ENCODE peak calls at places on chromosome 13, in five cellular contexts. One of them, this sample, is unnamed.

GRCh38 chr13:46486270-46486669 is 66.7 kb upstream of the LRCH1 start:
- DNase-seq in AG04450: no peak
- DNase-seq in breast epithelium: no peak
- DNase-seq in GM12864: no peak
- DNase-seq in thoracic aorta: no peak
- DNase-seq in this sample: no peak

GRCh38 chr13:18965347-18965855 is 216.2 kb downstream of the TUBA3C start:
- DNase-seq in breast epithelium: no peak
- DNase-seq in GM12864: no peak
- DNase-seq in AG04450: no peak
- DNase-seq in thoracic aorta: no peak
- DNase-seq in this sample: no peak

GRCh38 chr13:89688908-89689307 is 1658.6 kb upstream of the MIR17HG start:
- DNase-seq in thoracic aorta: no peak
- DNase-seq in AG04450: no peak
- DNase-seq in breast epithelium: no peak
- DNase-seq in GM12864: no peak
- DNase-seq in this sample: no peak

GRCh38 chr13:33194820-33195692 is 90.5 kb downstream of the STARD13 start:
- DNase-seq in AG04450: peak
- DNase-seq in thoracic aorta: peak
- DNase-seq in GM12864: peak
- DNase-seq in breast epithelium: no peak
- DNase-seq in this sample: peak

GRCh38 chr13:40306817-40307216 is 359.6 kb downstream of the FOXO1 start:
- DNase-seq in GM12864: no peak
- DNase-seq in thoracic aorta: no peak
- DNase-seq in breast epithelium: no peak
- DNase-seq in AG04450: no peak
- DNase-seq in this sample: peak

GRCh38 chr13:21022694-21023325 is 38.6 kb downstream of the LATS2 start:
- DNase-seq in thoracic aorta: no peak
- DNase-seq in GM12864: no peak
- DNase-seq in AG04450: no peak
- DNase-seq in breast epithelium: no peak
- DNase-seq in this sample: no peak

GRCh38 chr13:110116072-110116487 is 190.9 kb downstream of the COL4A1 start:
- DNase-seq in AG04450: no peak
- DNase-seq in thoracic aorta: no peak
- DNase-seq in breast epithelium: no peak
- DNase-seq in GM12864: no peak
- DNase-seq in this sample: peak

GRCh38 chr13:21557995-21558394 is 46.0 kb downstream of the MICU2 start:
- DNase-seq in breast epithelium: no peak
- DNase-seq in thoracic aorta: no peak
- DNase-seq in AG04450: no peak
- DNase-seq in GM12864: no peak
- DNase-seq in this sample: peak

GRCh38 chr13:21060063-21060826 is 1.1 kb downstream of the LATS2 start:
- DNase-seq in thoracic aorta: no peak
- DNase-seq in AG04450: no peak
- DNase-seq in breast epithelium: no peak
- DNase-seq in GM12864: no peak
- DNase-seq in this sample: no peak

GRCh38 chr13:111329641-111330040 is 9.2 kb downstream of the TEX29 start:
- DNase-seq in AG04450: no peak
- DNase-seq in thoracic aorta: no peak
- DNase-seq in GM12864: no peak
- DNase-seq in breast epithelium: no peak
- DNase-seq in this sample: no peak

GRCh38 chr13:42836930-42837329 is 55.5 kb downstream of the FAM216B start:
- DNase-seq in thoracic aorta: no peak
- DNase-seq in breast epithelium: no peak
- DNase-seq in AG04450: no peak
- DNase-seq in GM12864: no peak
- DNase-seq in this sample: peak

GRCh38 chr13:97802213-97802612 is 151.3 kb upstream of the IPO5 start:
- DNase-seq in thoracic aorta: no peak
- DNase-seq in breast epithelium: no peak
- DNase-seq in GM12864: no peak
- DNase-seq in AG04450: no peak
- DNase-seq in this sample: no peak

GRCh38 chr13:33079960-33080359 is 63.7 kb downstream of the KL start:
- DNase-seq in breast epithelium: no peak
- DNase-seq in thoracic aorta: no peak
- DNase-seq in AG04450: no peak
- DNase-seq in GM12864: no peak
- DNase-seq in this sample: no peak

GRCh38 chr13:76934671-76935070 is 13.6 kb upstream of the ACOD1 start:
- DNase-seq in breast epithelium: no peak
- DNase-seq in GM12864: no peak
- DNase-seq in AG04450: no peak
- DNase-seq in thoracic aorta: no peak
- DNase-seq in this sample: no peak

GRCh38 chr13:80160110-80160509 is 180.8 kb downstream of the SPRY2 start:
- DNase-seq in thoracic aorta: no peak
- DNase-seq in GM12864: no peak
- DNase-seq in breast epithelium: no peak
- DNase-seq in AG04450: no peak
- DNase-seq in this sample: no peak

GRCh38 chr13:95704510-95704909 is 27.6 kb downstream of the DNAJC3 start:
- DNase-seq in breast epithelium: no peak
- DNase-seq in GM12864: no peak
- DNase-seq in thoracic aorta: no peak
- DNase-seq in AG04450: no peak
- DNase-seq in this sample: no peak
- TF ChIP-seq CTCF in breast epithelium: no peak
- TF ChIP-seq CTCF in GM12864: peak
- TF ChIP-seq CTCF in thoracic aorta: no peak
- TF ChIP-seq CTCF in AG04450: peak
- TF ChIP-seq CTCF in this sample: peak

GRCh38 chr13:74073231-74073630 is 61.0 kb downstream of the KLF12 start:
- DNase-seq in breast epithelium: no peak
- DNase-seq in GM12864: no peak
- DNase-seq in AG04450: no peak
- DNase-seq in thoracic aorta: no peak
- DNase-seq in this sample: no peak
- H3K4me3 ChIP-seq in breast epithelium: no peak
- H3K4me3 ChIP-seq in GM12864: no peak
- H3K4me3 ChIP-seq in AG04450: no peak
- H3K4me3 ChIP-seq in thoracic aorta: no peak
- H3K4me3 ChIP-seq in this sample: no peak

GRCh38 chr13:91347996-91348905 is 764 bp downstream of the MIR17HG start:
- DNase-seq in AG04450: no peak
- DNase-seq in GM12864: no peak
- DNase-seq in breast epithelium: peak
- DNase-seq in thoracic aorta: no peak
- DNase-seq in this sample: no peak
- TF ChIP-seq CTCF in AG04450: no peak
- TF ChIP-seq CTCF in GM12864: peak
- TF ChIP-seq CTCF in breast epithelium: no peak
- TF ChIP-seq CTCF in thoracic aorta: no peak
- TF ChIP-seq CTCF in this sample: peak

GRCh38 chr13:61415749-61416148 is at the start of gene PCDH20:
- DNase-seq in breast epithelium: no peak
- DNase-seq in thoracic aorta: no peak
- DNase-seq in GM12864: no peak
- DNase-seq in AG04450: no peak
- DNase-seq in this sample: no peak
- H3K4me3 ChIP-seq in breast epithelium: peak
- H3K4me3 ChIP-seq in thoracic aorta: peak
- H3K4me3 ChIP-seq in GM12864: no peak
- H3K4me3 ChIP-seq in AG04450: no peak
- H3K4me3 ChIP-seq in this sample: peak

This sample was measured in bronchial epithelial cell.